ENCODE peak calls at places on chromosomes 3 and 15, in nine cellular contexts. U, Y, L, O, V, I, N, D and B are unnamed samples.

GRCh38 chr15:71526061-71526460 is 284.3 kb upstream of the NR2E3 start:
- DNase-seq in U (no peak), Y (no peak), L (no peak), O (no peak), V (no peak), I (no peak), N (no peak), D (no peak), B (no peak)

GRCh38 chr3:11847607-11848006 is 922 bp upstream of the TAMM41 start:
- DNase-seq in U (no peak), Y (no peak), L (peak), O (no peak), V (no peak), I (no peak), N (no peak), D (no peak), B (no peak)

GRCh38 chr3:167487556-167487955 is 13.7 kb upstream of the SERPINI2 start:
- DNase-seq in U (no peak), Y (no peak), L (no peak), O (no peak), V (no peak), I (no peak), N (no peak), D (no peak), B (no peak)

GRCh38 chr3:632571-633170 is 436.1 kb downstream of the CHL1 start:
- DNase-seq in U (no peak), Y (no peak), L (peak), O (peak), V (no peak), I (peak), N (no peak), D (peak), B (peak)

GRCh38 chr15:38247336-38247735 is 5.3 kb upstream of the SPRED1 start:
- DNase-seq in U (no peak), Y (no peak), L (no peak), O (no peak), V (no peak), I (no peak), N (no peak), D (no peak), B (no peak)

GRCh38 chr15:40285151-40285898 is 2.5 kb upstream of the ANKRD63 start:
- DNase-seq in U (no peak), Y (no peak), L (no peak), O (no peak), V (no peak), I (no peak), N (no peak), D (no peak), B (no peak)

GRCh38 chr3:173275740-173276139 is 121.8 kb upstream of the NLGN1 start:
- DNase-seq in U (no peak), Y (no peak), L (peak), O (peak), V (no peak), I (no peak), N (no peak), D (no peak), B (no peak)

GRCh38 chr3:195596648-195597628 is 13.2 kb upstream of the APOD start:
- DNase-seq in U (no peak), Y (peak), L (no peak), O (no peak), V (no peak), I (no peak), N (no peak), D (no peak), B (no peak)

GRCh38 chr3:101925564-101925963 is 76.2 kb downstream of the NFKBIZ start:
- DNase-seq in U (no peak), Y (no peak), L (no peak), O (peak), V (no peak), I (no peak), N (no peak), D (no peak), B (no peak)

GRCh38 chr15:89479173-89479572 is 17.2 kb downstream of the RHCG start:
- DNase-seq in U (no peak), Y (no peak), L (no peak), O (no peak), V (no peak), I (no peak), N (no peak), D (no peak), B (no peak)

GRCh38 chr15:74758736-74759135 is 10.1 kb downstream of the CYP1A2 start:
- DNase-seq in U (no peak), Y (no peak), L (no peak), O (no peak), V (no peak), I (no peak), N (no peak), D (no peak), B (no peak)

GRCh38 chr3:140942221-140943104 is 827 bp downstream of the SLC25A36 start:
- DNase-seq in U (peak), Y (peak), L (peak), O (peak), V (peak), I (peak), N (peak), D (peak), B (peak)

GRCh38 chr3:12325594-12326295 is 36.9 kb downstream of the PPARG start:
- DNase-seq in U (no peak), Y (no peak), L (no peak), O (no peak), V (no peak), I (no peak), N (no peak), D (no peak), B (no peak)

GRCh38 chr3:170523248-170523647 is 62.6 kb downstream of the SLC7A14 start:
- DNase-seq in U (no peak), Y (no peak), L (no peak), O (no peak), V (no peak), I (no peak), N (no peak), D (no peak), B (no peak)

GRCh38 chr15:101357885-101358284 is 62.8 kb upstream of the SNRPA1 start:
- DNase-seq in U (no peak), Y (no peak), L (no peak), O (no peak), V (no peak), I (no peak), N (no peak), D (no peak), B (no peak)

GRCh38 chr15:34047893-34048775 is 9.1 kb upstream of the AVEN start:
- DNase-seq in U (no peak), Y (no peak), L (no peak), O (no peak), V (no peak), I (no peak), N (no peak), D (no peak), B (no peak)

GRCh38 chr3:22113453-22113852 is 362.4 kb upstream of the ZNF385D start:
- DNase-seq in U (no peak), Y (no peak), L (no peak), O (no peak), V (no peak), I (no peak), N (no peak), D (no peak), B (no peak)

GRCh38 chr15:69126054-69126469 is 34.4 kb upstream of the GLCE start:
- DNase-seq in U (no peak), Y (no peak), L (peak), O (peak), V (no peak), I (no peak), N (no peak), D (no peak), B (no peak)

GRCh38 chr15:74376825-74377581 is 9.6 kb upstream of the CYP11A1 start:
- DNase-seq in U (no peak), Y (peak), L (no peak), O (no peak), V (no peak), I (no peak), N (peak), D (no peak), B (no peak)

GRCh38 chr15:101625980-101626379 is 26.2 kb downstream of the TM2D3 start:
- DNase-seq in U (no peak), Y (no peak), L (no peak), O (no peak), V (no peak), I (no peak), N (no peak), D (no peak), B (no peak)

GRCh38 chr3:107598926-107599754 is 76.4 kb downstream of the BBX start:
- DNase-seq in U (peak), Y (peak), L (peak), O (peak), V (no peak), I (no peak), N (no peak), D (peak), B (peak)

GRCh38 chr3:175187586-175187985 is 328.5 kb downstream of the NAALADL2 start:
- DNase-seq in U (no peak), Y (no peak), L (no peak), O (no peak), V (no peak), I (no peak), N (no peak), D (no peak), B (no peak)

GRCh38 chr3:72255736-72256559 is 471.0 kb upstream of the PROK2 start:
- DNase-seq in U (no peak), Y (peak), L (no peak), O (no peak), V (no peak), I (peak), N (no peak), D (no peak), B (peak)

GRCh38 chr3:72259755-72260589 is 475.0 kb upstream of the PROK2 start:
- DNase-seq in U (no peak), Y (no peak), L (no peak), O (no peak), V (no peak), I (no peak), N (no peak), D (no peak), B (no peak)

GRCh38 chr3:72258366-72258765 is 473.4 kb upstream of the PROK2 start:
- DNase-seq in U (no peak), Y (no peak), L (no peak), O (no peak), V (no peak), I (no peak), N (no peak), D (no peak), B (no peak)

GRCh38 chr3:72260590-72260914 is 475.6 kb upstream of the PROK2 start:
- DNase-seq in U (no peak), Y (no peak), L (no peak), O (no peak), V (no peak), I (no peak), N (no peak), D (no peak), B (no peak)

GRCh38 chr3:72258786-72259185 is 473.8 kb upstream of the PROK2 start:
- DNase-seq in U (no peak), Y (no peak), L (no peak), O (no peak), V (no peak), I (no peak), N (no peak), D (no peak), B (no peak)
- H3K27ac ChIP-seq in U (no peak), Y (no peak), L (no peak), O (no peak), V (no peak), I (no peak), N (no peak), D (no peak), B (no peak)

GRCh38 chr3:187742351-187743171 is 2.7 kb downstream of the BCL6 start:
- DNase-seq in U (no peak), Y (no peak), L (no peak), O (no peak), V (no peak), I (peak), N (no peak), D (peak), B (peak)

GRCh38 chr3:187746059-187746453 is 788 bp upstream of the BCL6 start:
- DNase-seq in U (no peak), Y (no peak), L (no peak), O (no peak), V (no peak), I (no peak), N (no peak), D (no peak), B (no peak)

GRCh38 chr3:187745201-187746058 is at the start of gene BCL6:
- DNase-seq in U (peak), Y (peak), L (peak), O (peak), V (peak), I (peak), N (peak), D (peak), B (peak)

GRCh38 chr3:187743195-187744141 is 1.8 kb downstream of the BCL6 start:
- DNase-seq in U (peak), Y (peak), L (no peak), O (peak), V (peak), I (peak), N (peak), D (peak), B (peak)

GRCh38 chr3:187744169-187745151 is 808 bp downstream of the BCL6 start:
- DNase-seq in U (peak), Y (peak), L (no peak), O (peak), V (no peak), I (peak), N (no peak), D (no peak), B (peak)
- TF ChIP-seq EP300 in U (no peak), Y (no peak), L (no peak), O (no peak), V (no peak), I (no peak), N (no peak), D (peak), B (no peak)

GRCh38 chr15:50798684-50799083 is 33.2 kb upstream of the SPPL2A start:
- DNase-seq in U (no peak), Y (no peak), L (no peak), O (peak), V (no peak), I (no peak), N (no peak), D (no peak), B (peak)
- H3K27ac ChIP-seq in U (no peak), Y (no peak), L (no peak), O (no peak), V (no peak), I (no peak), N (no peak), D (no peak), B (peak)

GRCh38 chr3:49629866-49630265 is 44.3 kb upstream of the APEH start:
- DNase-seq in U (no peak), Y (no peak), L (no peak), O (no peak), V (no peak), I (no peak), N (no peak), D (no peak), B (no peak)
- TF ChIP-seq EP300 in U (no peak), Y (no peak), L (no peak), O (no peak), V (no peak), I (no peak), N (no peak), D (no peak), B (no peak)

GRCh38 chr3:42505849-42506410 is 3.5 kb downstream of the VIPR1 start:
- DNase-seq in U (no peak), Y (peak), L (no peak), O (no peak), V (no peak), I (no peak), N (peak), D (no peak), B (peak)

GRCh38 chr3:42503957-42504333 is 1.5 kb downstream of the VIPR1 start:
- DNase-seq in U (no peak), Y (peak), L (no peak), O (no peak), V (no peak), I (peak), N (peak), D (no peak), B (peak)

GRCh38 chr3:42507252-42507651 is 4.8 kb downstream of the VIPR1 start:
- DNase-seq in U (no peak), Y (peak), L (no peak), O (no peak), V (no peak), I (peak), N (peak), D (no peak), B (peak)

GRCh38 chr3:42504334-42505202 is 2.1 kb downstream of the VIPR1 start:
- DNase-seq in U (no peak), Y (peak), L (no peak), O (no peak), V (no peak), I (peak), N (peak), D (no peak), B (peak)

DNA sequence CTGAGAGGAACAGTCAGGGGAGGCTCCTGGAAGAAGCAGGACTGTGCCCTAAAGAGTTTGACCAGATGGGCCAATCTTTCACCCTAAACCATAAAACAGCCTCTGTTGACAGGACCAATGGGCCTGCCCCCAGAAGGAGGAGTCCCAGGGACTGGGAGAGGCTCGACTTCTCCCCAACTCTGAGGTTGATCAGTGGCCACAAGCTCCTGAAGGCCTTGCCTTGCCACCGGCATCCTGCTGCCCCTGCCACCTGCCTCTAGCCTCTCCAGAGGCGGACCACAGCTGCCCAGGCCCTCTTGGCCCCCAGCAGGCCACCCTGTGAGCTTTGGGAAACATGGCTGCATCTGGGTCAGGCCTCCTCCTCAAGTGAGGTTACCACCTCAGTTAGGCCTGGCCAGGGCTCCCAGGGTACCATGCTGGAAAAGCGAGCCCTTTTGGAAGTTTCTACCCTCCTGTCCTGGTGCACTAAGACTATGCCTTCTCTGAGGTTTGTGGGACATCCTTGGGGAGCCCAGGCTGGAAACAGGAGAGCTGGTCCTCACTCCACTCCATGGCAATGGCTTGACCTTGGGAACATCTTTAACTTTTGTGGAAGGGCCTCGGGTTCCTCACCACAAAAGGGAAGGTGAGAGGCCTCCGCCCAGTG is 2.9 kb downstream of the VIPR1 start:
- DNase-seq in U (no peak), Y (peak), L (no peak), O (no peak), V (no peak), I (peak), N (peak), D (no peak), B (peak)
- H3K27ac ChIP-seq in U (no peak), Y (no peak), L (no peak), O (no peak), V (no peak), I (no peak), N (peak), D (no peak), B (peak)